ENCODE peak calls at places on chromosomes 1 and 21, in seven cellular contexts. L, W, Y, F, S, A and J are unnamed samples.

GRCh38 chr1:160739098-160739511 is at the start of gene SLAMF7:
- DNase-seq in L (peak), W (peak), Y (no peak), F (no peak), S (no peak), A (peak), J (peak)

GRCh38 chr1:91883470-91883869 is 2.5 kb downstream of the TGFBR3 start:
- DNase-seq in L (peak), W (peak), Y (no peak), F (no peak), S (no peak), A (peak), J (no peak)

GRCh38 chr1:214009613-214010550 is 22.1 kb downstream of the PROX1 start:
- DNase-seq in L (no peak), W (no peak), Y (no peak), F (no peak), S (no peak), A (no peak), J (no peak)

GRCh38 chr1:111565079-111565478 is 54.5 kb upstream of the RAP1A start:
- DNase-seq in L (no peak), W (peak), Y (peak), F (peak), S (no peak), A (peak), J (no peak)

GRCh38 chr1:165854101-165854845 is 26.9 kb downstream of the UCK2 start:
- DNase-seq in L (no peak), W (peak), Y (peak), F (no peak), S (peak), A (peak), J (no peak)

GRCh38 chr21:18049461-18049860 is 195.2 kb upstream of the CHODL start:
- DNase-seq in L (no peak), W (no peak), Y (no peak), F (no peak), S (no peak), A (no peak), J (no peak)

GRCh38 chr1:191707288-191707687 is 451.0 kb upstream of the RGS18 start:
- DNase-seq in L (no peak), W (no peak), Y (no peak), F (no peak), S (no peak), A (no peak), J (no peak)

GRCh38 chr1:59317780-59318179 is 20.9 kb downstream of the FGGY start:
- DNase-seq in L (no peak), W (no peak), Y (no peak), F (peak), S (no peak), A (no peak), J (no peak)

GRCh38 chr1:57874426-57874825 is 450.6 kb upstream of the DAB1 start:
- DNase-seq in L (no peak), W (no peak), Y (peak), F (peak), S (no peak), A (peak), J (no peak)

GRCh38 chr1:44499306-44499705 is 94.3 kb downstream of the RNF220 start:
- DNase-seq in L (no peak), W (no peak), Y (no peak), F (no peak), S (no peak), A (no peak), J (no peak)

GRCh38 chr1:3420218-3420951 is 34.1 kb upstream of the ARHGEF16 start:
- DNase-seq in L (no peak), W (no peak), Y (no peak), F (no peak), S (no peak), A (no peak), J (no peak)

GRCh38 chr1:150575072-150575489 is 4.3 kb downstream of the MCL1 start:
- DNase-seq in L (no peak), W (no peak), Y (no peak), F (no peak), S (no peak), A (no peak), J (no peak)

GRCh38 chr1:60822252-60822651 is 260.1 kb upstream of the NFIA start:
- DNase-seq in L (peak), W (no peak), Y (no peak), F (no peak), S (no peak), A (no peak), J (no peak)

GRCh38 chr1:52423771-52424170 is 19.4 kb downstream of the PRPF38A start:
- DNase-seq in L (no peak), W (no peak), Y (no peak), F (no peak), S (no peak), A (no peak), J (peak)

GRCh38 chr1:99969729-99970591 is at the start of gene SLC35A3:
- DNase-seq in L (peak), W (peak), Y (peak), F (peak), S (peak), A (peak), J (peak)

GRCh38 chr1:156019946-156020292 is 832 bp downstream of the SSR2 start:
- DNase-seq in L (no peak), W (no peak), Y (no peak), F (no peak), S (no peak), A (no peak), J (no peak)

GRCh38 chr21:28358702-28359101 is 634.0 kb downstream of the LTN1 start:
- DNase-seq in L (no peak), W (no peak), Y (no peak), F (no peak), S (no peak), A (no peak), J (no peak)

GRCh38 chr1:31795801-31796621 is 19.8 kb downstream of the SPOCD1 start:
- DNase-seq in L (no peak), W (peak), Y (peak), F (peak), S (no peak), A (peak), J (no peak)

GRCh38 chr1:74673351-74674111 is at the start of gene ERICH3:
- DNase-seq in L (no peak), W (peak), Y (peak), F (peak), S (no peak), A (no peak), J (no peak)

GRCh38 chr21:37219766-37220432 is 47.2 kb downstream of the VPS26C start:
- DNase-seq in L (no peak), W (no peak), Y (no peak), F (peak), S (no peak), A (no peak), J (no peak)

GRCh38 chr1:41917835-41918449 is 780 bp downstream of the HIVEP3 start:
- DNase-seq in L (peak), W (peak), Y (peak), F (peak), S (no peak), A (peak), J (peak)

GRCh38 chr1:14765773-14766172 is 167.3 kb downstream of the KAZN start:
- DNase-seq in L (peak), W (peak), Y (no peak), F (no peak), S (no peak), A (peak), J (no peak)

GRCh38 chr1:33080373-33080772 is 580 bp upstream of the AZIN2 start:
- DNase-seq in L (no peak), W (no peak), Y (no peak), F (no peak), S (no peak), A (no peak), J (no peak)

GRCh38 chr1:67590329-67590728 is 94.7 kb upstream of the GADD45A start:
- DNase-seq in L (no peak), W (no peak), Y (peak), F (no peak), S (no peak), A (no peak), J (no peak)

GRCh38 chr1:24949331-24949881 is 19.3 kb upstream of the RUNX3 start:
- DNase-seq in L (peak), W (peak), Y (peak), F (no peak), S (no peak), A (peak), J (no peak)

GRCh38 chr1:5578690-5579089 is 413.5 kb downstream of the NPHP4 start:
- DNase-seq in L (no peak), W (no peak), Y (no peak), F (no peak), S (no peak), A (no peak), J (no peak)

GRCh38 chr21:15495965-15496364 is 233.8 kb upstream of the USP25 start:
- DNase-seq in L (no peak), W (peak), Y (no peak), F (no peak), S (no peak), A (peak), J (no peak)

GRCh38 chr1:46490603-46491499 is 1.2 kb downstream of the DMBX1 start:
- DNase-seq in L (no peak), W (peak), Y (no peak), F (no peak), S (no peak), A (no peak), J (no peak)

GRCh38 chr1:64598100-64598571 is 128.2 kb downstream of the CACHD1 start:
- DNase-seq in L (peak), W (peak), Y (peak), F (no peak), S (peak), A (peak), J (no peak)

GRCh38 chr1:10431065-10431730 is 965 bp downstream of the CENPS start:
- DNase-seq in L (no peak), W (peak), Y (peak), F (no peak), S (no peak), A (peak), J (no peak)

GRCh38 chr1:199422206-199422605 is 605.3 kb upstream of the NR5A2 start:
- DNase-seq in L (peak), W (peak), Y (peak), F (no peak), S (peak), A (peak), J (no peak)

GRCh38 chr1:81808760-81809159 is 8.0 kb downstream of the ADGRL2 start:
- DNase-seq in L (no peak), W (no peak), Y (no peak), F (no peak), S (no peak), A (peak), J (no peak)

GRCh38 chr1:5810553-5811270 is 181.5 kb downstream of the NPHP4 start:
- DNase-seq in L (no peak), W (no peak), Y (no peak), F (no peak), S (no peak), A (no peak), J (no peak)